ENCODE peak calls at places on chromosomes 1 and 21, in four cellular contexts. One of them, this sample, is unnamed.

GRCh38 chr21:39003982-39004775 is 179.1 kb downstream of the PSMG1 start:
- DNase-seq in HepG2: no peak
- DNase-seq in K562: no peak
- DNase-seq in H1: no peak
- DNase-seq in this sample: no peak

GRCh38 chr1:113905435-113905861 is 322 bp downstream of the DCLRE1B start:
- DNase-seq in H1: no peak
- DNase-seq in K562: peak
- DNase-seq in HepG2: peak
- DNase-seq in this sample: no peak

GRCh38 chr1:6703016-6703415 is 1.4 kb upstream of the DNAJC11 start:
- DNase-seq in K562: no peak
- DNase-seq in HepG2: no peak
- DNase-seq in H1: no peak
- DNase-seq in this sample: no peak

GRCh38 chr1:183580281-183580682 is 10.0 kb downstream of the NCF2 start:
- DNase-seq in K562: peak
- DNase-seq in HepG2: no peak
- DNase-seq in H1: peak
- DNase-seq in this sample: no peak

GRCh38 chr1:235937123-235937522 is 70.4 kb upstream of the LYST start:
- DNase-seq in H1: no peak
- DNase-seq in HepG2: no peak
- DNase-seq in K562: no peak
- DNase-seq in this sample: no peak

GRCh38 chr1:244839656-244840055 is 4.2 kb downstream of the COX20 start:
- DNase-seq in K562: no peak
- DNase-seq in H1: no peak
- DNase-seq in HepG2: no peak
- DNase-seq in this sample: no peak

GRCh38 chr1:98049370-98050115 is 128.7 kb upstream of the DPYD start:
- DNase-seq in H1: no peak
- DNase-seq in K562: no peak
- DNase-seq in HepG2: no peak
- DNase-seq in this sample: no peak

GRCh38 chr1:156510709-156511108 is 10.1 kb upstream of the MEF2D start:
- DNase-seq in K562: no peak
- DNase-seq in HepG2: no peak
- DNase-seq in H1: no peak
- DNase-seq in this sample: no peak

GRCh38 chr1:202806845-202807366 is 1.3 kb downstream of the KDM5B start:
- DNase-seq in H1: no peak
- DNase-seq in HepG2: no peak
- DNase-seq in K562: no peak
- DNase-seq in this sample: no peak

GRCh38 chr1:187696092-187696491 is 867.3 kb downstream of the PLA2G4A start:
- DNase-seq in K562: no peak
- DNase-seq in H1: no peak
- DNase-seq in HepG2: no peak
- DNase-seq in this sample: no peak

GRCh38 chr1:75415187-75415586 is 195.7 kb downstream of the SLC44A5 start:
- DNase-seq in H1: no peak
- DNase-seq in K562: no peak
- DNase-seq in HepG2: no peak
- DNase-seq in this sample: no peak

GRCh38 chr1:204524986-204525385 is 8.8 kb downstream of the MDM4 start:
- DNase-seq in HepG2: no peak
- DNase-seq in K562: no peak
- DNase-seq in H1: no peak
- DNase-seq in this sample: no peak

GRCh38 chr1:88341436-88341835 is 342.6 kb upstream of the PKN2 start:
- DNase-seq in K562: no peak
- DNase-seq in HepG2: no peak
- DNase-seq in H1: no peak
- DNase-seq in this sample: no peak

DNA sequence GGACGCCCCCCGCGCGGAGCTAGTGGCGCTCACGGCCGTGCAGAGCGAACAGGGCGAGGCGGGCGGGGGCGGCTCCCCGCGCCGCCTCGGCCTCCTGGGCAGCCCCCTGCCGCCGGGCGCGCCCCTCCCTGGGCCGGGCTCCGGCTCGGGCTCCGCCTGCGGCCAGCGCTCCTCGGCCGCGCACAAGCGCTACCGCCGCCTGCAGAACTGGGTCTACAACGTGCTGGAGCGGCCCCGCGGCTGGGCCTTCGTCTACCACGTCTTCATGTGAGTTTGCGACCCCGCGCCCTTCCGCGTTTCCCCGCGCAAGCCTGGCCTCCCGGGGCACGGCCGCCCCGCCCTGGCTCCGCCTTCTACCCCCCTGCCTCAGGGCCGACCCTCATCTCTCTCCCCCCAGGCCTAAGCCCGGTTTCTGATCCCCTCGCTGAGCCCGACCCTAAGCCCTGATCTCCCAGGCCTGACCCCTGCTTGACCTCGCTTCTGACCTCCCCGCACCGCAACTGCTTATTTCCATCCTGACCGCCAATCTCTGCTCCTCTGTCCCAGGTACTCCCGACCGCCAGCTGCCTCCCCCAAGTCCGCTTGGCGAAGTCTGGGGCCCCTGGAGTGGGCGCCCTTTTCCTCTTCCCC is 669 bp downstream of the KCNQ4 start:
- DNase-seq in H1: no peak
- DNase-seq in HepG2: no peak
- DNase-seq in K562: peak
- DNase-seq in this sample: no peak
- TF ChIP-seq CBX5 in H1: no peak
- TF ChIP-seq CBX5 in HepG2: no peak
- TF ChIP-seq CBX5 in K562: no peak
- TF ChIP-seq CBX5 in this sample: no peak

GRCh38 chr1:66452162-66452561 is 81.8 kb upstream of the SGIP1 start:
- DNase-seq in H1: no peak
- DNase-seq in K562: no peak
- DNase-seq in HepG2: no peak
- DNase-seq in this sample: no peak
- TF ChIP-seq CBX5 in H1: no peak
- TF ChIP-seq CBX5 in K562: no peak
- TF ChIP-seq CBX5 in HepG2: no peak
- TF ChIP-seq CBX5 in this sample: no peak

DNA sequence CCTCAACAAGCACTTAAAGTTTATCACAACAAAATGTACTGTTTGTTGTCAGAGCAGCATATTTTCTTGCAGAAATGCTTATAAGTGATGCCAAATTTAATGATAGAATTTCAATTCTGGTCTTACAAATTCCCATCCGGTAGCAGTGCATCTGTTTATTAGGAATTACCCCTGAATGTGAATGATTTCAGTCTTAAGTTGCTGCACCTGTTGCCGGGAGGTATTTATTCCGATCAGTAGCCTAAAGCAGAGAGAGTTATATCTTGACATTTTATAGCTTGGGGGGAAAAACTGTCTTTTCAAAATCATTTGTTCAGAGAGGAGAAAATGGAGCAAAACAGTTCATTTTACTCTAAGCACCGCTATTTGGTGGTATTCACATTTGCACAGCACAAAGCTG is 98.5 kb downstream of the ADGRL2 start:
- DNase-seq in HepG2: no peak
- DNase-seq in K562: no peak
- DNase-seq in H1: no peak
- DNase-seq in this sample: no peak
- TF ChIP-seq CBX5 in HepG2: no peak
- TF ChIP-seq CBX5 in K562: no peak
- TF ChIP-seq CBX5 in H1: no peak
- TF ChIP-seq CBX5 in this sample: no peak

DNA sequence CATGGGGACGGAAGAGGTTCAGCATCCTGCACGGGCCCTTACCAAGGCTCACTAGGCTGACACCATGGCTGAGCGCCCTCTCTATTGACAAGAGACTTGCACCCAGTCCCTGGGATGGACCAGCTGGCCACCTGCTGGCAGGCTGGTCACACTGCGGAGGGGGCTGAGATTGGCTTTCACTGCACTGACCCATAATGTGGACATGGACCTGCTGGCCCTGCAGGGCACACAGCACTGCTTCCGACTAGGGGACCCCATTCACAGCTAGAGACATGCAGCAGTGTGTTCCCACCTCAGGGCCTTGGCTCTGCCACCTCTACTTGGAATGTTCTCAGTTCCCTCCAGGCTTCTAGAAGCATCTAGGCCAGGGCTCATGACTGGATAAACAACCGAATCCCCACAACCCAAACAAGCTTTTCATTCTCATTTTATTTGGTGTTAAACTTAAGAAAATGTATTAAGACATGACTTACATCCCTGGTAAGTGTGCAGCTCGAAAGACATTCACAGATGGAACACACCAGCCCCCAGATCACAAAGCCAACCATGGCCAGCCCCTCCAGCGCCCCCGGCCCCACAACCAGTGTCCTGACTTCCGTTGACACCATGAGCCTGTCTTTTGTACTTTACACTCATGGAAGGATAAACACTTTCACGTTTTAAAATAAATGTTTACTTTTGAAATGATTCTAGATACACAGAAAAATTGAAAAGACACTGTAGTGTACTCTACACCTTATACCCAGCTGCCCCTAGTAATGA is 9.3 kb upstream of the SRARP start:
- DNase-seq in K562: peak
- DNase-seq in H1: no peak
- DNase-seq in HepG2: peak
- DNase-seq in this sample: no peak
- TF ChIP-seq CBX5 in K562: no peak
- TF ChIP-seq CBX5 in H1: no peak
- TF ChIP-seq CBX5 in HepG2: peak
- TF ChIP-seq CBX5 in this sample: no peak

DNA sequence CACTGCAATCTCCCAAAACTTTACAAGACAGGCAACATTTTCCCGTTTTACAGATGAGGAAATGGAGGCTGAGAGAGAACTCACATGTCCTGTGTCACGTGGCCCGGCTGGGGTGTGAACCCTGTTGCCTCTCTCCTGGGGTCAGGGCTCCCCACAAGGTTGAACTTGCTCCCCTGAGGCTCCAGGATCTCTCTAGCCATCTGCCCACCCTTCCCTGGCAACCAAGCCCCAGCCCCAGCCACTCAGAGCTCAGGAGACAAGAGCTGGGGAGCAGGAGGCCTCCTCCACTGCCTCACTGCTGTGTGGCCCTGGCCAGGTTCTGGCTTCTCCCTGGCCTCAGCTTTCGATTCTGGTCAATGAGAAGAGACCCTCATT is 11.8 kb downstream of the LAPTM5 start:
- DNase-seq in H1: no peak
- DNase-seq in K562: no peak
- DNase-seq in HepG2: no peak
- DNase-seq in this sample: no peak
- TF ChIP-seq CBX5 in H1: no peak
- TF ChIP-seq CBX5 in K562: no peak
- TF ChIP-seq CBX5 in HepG2: no peak
- TF ChIP-seq CBX5 in this sample: no peak

GRCh38 chr21:16179732-16180131 is 449.9 kb downstream of the USP25 start:
- DNase-seq in K562: no peak
- DNase-seq in H1: no peak
- DNase-seq in HepG2: no peak
- DNase-seq in this sample: no peak
- TF ChIP-seq CBX5 in K562: no peak
- TF ChIP-seq CBX5 in H1: no peak
- TF ChIP-seq CBX5 in HepG2: no peak
- TF ChIP-seq CBX5 in this sample: no peak

GRCh38 chr1:208166340-208167138 is 77.6 kb downstream of the PLXNA2 start:
- DNase-seq in K562: no peak
- DNase-seq in H1: no peak
- DNase-seq in HepG2: peak
- DNase-seq in this sample: no peak
- TF ChIP-seq CBX5 in K562: no peak
- TF ChIP-seq CBX5 in H1: no peak
- TF ChIP-seq CBX5 in HepG2: no peak
- TF ChIP-seq CBX5 in this sample: no peak

GRCh38 chr1:18549896-18550295 is 69.2 kb downstream of the KLHDC7A start:
- DNase-seq in HepG2: no peak
- DNase-seq in H1: no peak
- DNase-seq in K562: no peak
- DNase-seq in this sample: no peak
- TF ChIP-seq CBX5 in HepG2: no peak
- TF ChIP-seq CBX5 in H1: no peak
- TF ChIP-seq CBX5 in K562: no peak
- TF ChIP-seq CBX5 in this sample: no peak

DNA sequence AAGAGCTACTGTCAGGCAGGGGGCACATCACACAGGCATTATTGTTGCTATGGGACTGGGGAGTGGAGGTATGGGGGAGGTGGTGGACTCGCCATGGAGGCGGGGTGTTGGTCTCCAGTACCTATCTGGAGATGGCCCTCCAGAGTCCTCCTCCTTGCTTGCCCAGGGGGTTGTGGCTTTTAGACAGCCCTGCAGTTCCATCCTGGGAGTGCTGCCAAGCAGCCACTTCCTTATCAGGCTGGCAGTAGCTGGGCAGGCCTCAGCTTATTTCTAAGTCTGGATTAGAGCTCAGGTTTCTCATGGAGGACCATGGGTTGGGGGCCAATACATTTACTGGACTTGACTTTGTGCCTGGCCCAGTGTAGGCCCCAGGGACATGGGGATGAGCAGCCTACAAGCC is 210.6 kb upstream of the EDN2 start:
- DNase-seq in H1: no peak
- DNase-seq in K562: no peak
- DNase-seq in HepG2: no peak
- DNase-seq in this sample: no peak
- TF ChIP-seq CBX5 in H1: no peak
- TF ChIP-seq CBX5 in K562: no peak
- TF ChIP-seq CBX5 in HepG2: no peak
- TF ChIP-seq CBX5 in this sample: no peak

This sample was measured in GM12878.